ENCODE peak calls at places on chromosomes 16 and 17, in seven cellular contexts. One of them, this sample, is unnamed.

GRCh38 chr16:14300631-14301149 is 229.6 kb downstream of the MRTFB start:
- DNase-seq in effector memory CD4-positive, alpha-beta T cell: no peak
- DNase-seq in cardiac fibroblast: peak; percentile 90
- DNase-seq in fibroblast of the aortic adventitia: peak; percentile 87
- DNase-seq in GM23338: peak; percentile 70
- DNase-seq in CD4-positive, CD25-positive, alpha-beta regulatory T cell: peak; percentile 48
- DNase-seq in CD8-positive, alpha-beta memory T cell: no peak
- DNase-seq in this sample: no peak

GRCh38 chr16:66360624-66361324 is 5.7 kb upstream of the CDH5 start:
- DNase-seq in effector memory CD4-positive, alpha-beta T cell: no peak
- DNase-seq in cardiac fibroblast: no peak
- DNase-seq in fibroblast of the aortic adventitia: no peak
- DNase-seq in GM23338: no peak
- DNase-seq in CD4-positive, CD25-positive, alpha-beta regulatory T cell: no peak
- DNase-seq in CD8-positive, alpha-beta memory T cell: no peak
- DNase-seq in this sample: no peak

GRCh38 chr17:49630113-49630900 is 47.6 kb downstream of the SPOP start:
- DNase-seq in effector memory CD4-positive, alpha-beta T cell: no peak
- DNase-seq in cardiac fibroblast: no peak
- DNase-seq in fibroblast of the aortic adventitia: no peak
- DNase-seq in GM23338: no peak
- DNase-seq in CD4-positive, CD25-positive, alpha-beta regulatory T cell: no peak
- DNase-seq in CD8-positive, alpha-beta memory T cell: no peak
- DNase-seq in this sample: no peak

GRCh38 chr17:29588561-29589411 is 662 bp downstream of the GIT1 start:
- DNase-seq in effector memory CD4-positive, alpha-beta T cell: peak; percentile 43
- DNase-seq in cardiac fibroblast: peak; percentile 29
- DNase-seq in fibroblast of the aortic adventitia: no peak
- DNase-seq in GM23338: peak; percentile 63
- DNase-seq in CD4-positive, CD25-positive, alpha-beta regulatory T cell: peak; percentile 63
- DNase-seq in CD8-positive, alpha-beta memory T cell: peak; percentile 75
- DNase-seq in this sample: no peak

GRCh38 chr16:1768767-1769401 is 2.5 kb downstream of the NME3 start:
- DNase-seq in effector memory CD4-positive, alpha-beta T cell: no peak
- DNase-seq in cardiac fibroblast: no peak
- DNase-seq in fibroblast of the aortic adventitia: no peak
- DNase-seq in GM23338: no peak
- DNase-seq in CD4-positive, CD25-positive, alpha-beta regulatory T cell: no peak
- DNase-seq in CD8-positive, alpha-beta memory T cell: no peak
- DNase-seq in this sample: no peak

GRCh38 chr17:64676763-64677162 is 14.7 kb upstream of the SMURF2 start:
- DNase-seq in effector memory CD4-positive, alpha-beta T cell: no peak
- DNase-seq in cardiac fibroblast: no peak
- DNase-seq in fibroblast of the aortic adventitia: no peak
- DNase-seq in GM23338: no peak
- DNase-seq in CD4-positive, CD25-positive, alpha-beta regulatory T cell: no peak
- DNase-seq in CD8-positive, alpha-beta memory T cell: no peak
- DNase-seq in this sample: no peak

GRCh38 chr17:45868276-45868675 is 23.6 kb downstream of the SPPL2C start:
- DNase-seq in effector memory CD4-positive, alpha-beta T cell: no peak
- DNase-seq in cardiac fibroblast: no peak
- DNase-seq in fibroblast of the aortic adventitia: no peak
- DNase-seq in GM23338: no peak
- DNase-seq in CD4-positive, CD25-positive, alpha-beta regulatory T cell: no peak
- DNase-seq in CD8-positive, alpha-beta memory T cell: no peak
- DNase-seq in this sample: no peak

GRCh38 chr16:87832137-87832527 is 37.2 kb downstream of the SLC7A5 start:
- DNase-seq in effector memory CD4-positive, alpha-beta T cell: no peak
- DNase-seq in cardiac fibroblast: no peak
- DNase-seq in fibroblast of the aortic adventitia: no peak
- DNase-seq in GM23338: no peak
- DNase-seq in CD4-positive, CD25-positive, alpha-beta regulatory T cell: no peak
- DNase-seq in CD8-positive, alpha-beta memory T cell: no peak
- DNase-seq in this sample: no peak

GRCh38 chr16:31513126-31513525 is 4.9 kb upstream of the RUSF1 start:
- DNase-seq in effector memory CD4-positive, alpha-beta T cell: no peak
- DNase-seq in cardiac fibroblast: peak; percentile 59
- DNase-seq in fibroblast of the aortic adventitia: peak; percentile 5
- DNase-seq in GM23338: no peak
- DNase-seq in CD4-positive, CD25-positive, alpha-beta regulatory T cell: no peak
- DNase-seq in CD8-positive, alpha-beta memory T cell: no peak
- DNase-seq in this sample: no peak

GRCh38 chr17:61379457-61380216 is 20.0 kb upstream of the TBX2 start:
- DNase-seq in effector memory CD4-positive, alpha-beta T cell: no peak
- DNase-seq in cardiac fibroblast: no peak
- DNase-seq in fibroblast of the aortic adventitia: no peak
- DNase-seq in GM23338: no peak
- DNase-seq in CD4-positive, CD25-positive, alpha-beta regulatory T cell: no peak
- DNase-seq in CD8-positive, alpha-beta memory T cell: no peak
- DNase-seq in this sample: no peak

GRCh38 chr16:48383204-48383876 is 1.9 kb downstream of the SIAH1 start:
- DNase-seq in effector memory CD4-positive, alpha-beta T cell: no peak
- DNase-seq in cardiac fibroblast: peak; percentile 57
- DNase-seq in fibroblast of the aortic adventitia: peak; percentile 74
- DNase-seq in GM23338: no peak
- DNase-seq in CD4-positive, CD25-positive, alpha-beta regulatory T cell: no peak
- DNase-seq in CD8-positive, alpha-beta memory T cell: no peak
- DNase-seq in this sample: no peak

GRCh38 chr17:29722411-29723198 is 99.9 kb upstream of the CORO6 start:
- DNase-seq in effector memory CD4-positive, alpha-beta T cell: no peak
- DNase-seq in cardiac fibroblast: peak; percentile 97
- DNase-seq in fibroblast of the aortic adventitia: peak; percentile 92
- DNase-seq in GM23338: no peak
- DNase-seq in CD4-positive, CD25-positive, alpha-beta regulatory T cell: peak; percentile 67
- DNase-seq in CD8-positive, alpha-beta memory T cell: peak; percentile 60
- DNase-seq in this sample: no peak

GRCh38 chr17:43756176-43756575 is 2.4 kb downstream of the SOST start:
- DNase-seq in effector memory CD4-positive, alpha-beta T cell: no peak
- DNase-seq in cardiac fibroblast: no peak
- DNase-seq in fibroblast of the aortic adventitia: no peak
- DNase-seq in GM23338: no peak
- DNase-seq in CD4-positive, CD25-positive, alpha-beta regulatory T cell: no peak
- DNase-seq in CD8-positive, alpha-beta memory T cell: no peak
- DNase-seq in this sample: no peak

GRCh38 chr16:67036323-67036741 is 7.4 kb downstream of the CBFB start:
- DNase-seq in effector memory CD4-positive, alpha-beta T cell: no peak
- DNase-seq in cardiac fibroblast: no peak
- DNase-seq in fibroblast of the aortic adventitia: no peak
- DNase-seq in GM23338: no peak
- DNase-seq in CD4-positive, CD25-positive, alpha-beta regulatory T cell: no peak
- DNase-seq in CD8-positive, alpha-beta memory T cell: no peak
- DNase-seq in this sample: no peak

GRCh38 chr16:19853132-19853972 is 31.3 kb downstream of the GPRC5B start:
- DNase-seq in effector memory CD4-positive, alpha-beta T cell: no peak
- DNase-seq in cardiac fibroblast: no peak
- DNase-seq in fibroblast of the aortic adventitia: no peak
- DNase-seq in GM23338: no peak
- DNase-seq in CD4-positive, CD25-positive, alpha-beta regulatory T cell: no peak
- DNase-seq in CD8-positive, alpha-beta memory T cell: no peak
- DNase-seq in this sample: no peak

GRCh38 chr17:57311281-57312216 is 55.2 kb downstream of the MSI2 start:
- DNase-seq in effector memory CD4-positive, alpha-beta T cell: no peak
- DNase-seq in cardiac fibroblast: no peak
- DNase-seq in fibroblast of the aortic adventitia: no peak
- DNase-seq in GM23338: no peak
- DNase-seq in CD4-positive, CD25-positive, alpha-beta regulatory T cell: no peak
- DNase-seq in CD8-positive, alpha-beta memory T cell: no peak
- DNase-seq in this sample: no peak

GRCh38 chr16:2005646-2006045 is 4.0 kb downstream of the ZNF598 start:
- DNase-seq in effector memory CD4-positive, alpha-beta T cell: no peak
- DNase-seq in cardiac fibroblast: no peak
- DNase-seq in fibroblast of the aortic adventitia: no peak
- DNase-seq in GM23338: peak; percentile 72
- DNase-seq in CD4-positive, CD25-positive, alpha-beta regulatory T cell: no peak
- DNase-seq in CD8-positive, alpha-beta memory T cell: no peak
- DNase-seq in this sample: no peak

GRCh38 chr17:19357351-19358140 is 5.0 kb downstream of the B9D1 start:
- DNase-seq in effector memory CD4-positive, alpha-beta T cell: no peak
- DNase-seq in cardiac fibroblast: no peak
- DNase-seq in fibroblast of the aortic adventitia: no peak
- DNase-seq in GM23338: no peak
- DNase-seq in CD4-positive, CD25-positive, alpha-beta regulatory T cell: no peak
- DNase-seq in CD8-positive, alpha-beta memory T cell: peak; percentile 24
- DNase-seq in this sample: no peak

GRCh38 chr16:17777461-17777863 is 306.7 kb upstream of the XYLT1 start:
- DNase-seq in effector memory CD4-positive, alpha-beta T cell: no peak
- DNase-seq in cardiac fibroblast: no peak
- DNase-seq in fibroblast of the aortic adventitia: peak; percentile 58
- DNase-seq in GM23338: no peak
- DNase-seq in CD4-positive, CD25-positive, alpha-beta regulatory T cell: no peak
- DNase-seq in CD8-positive, alpha-beta memory T cell: no peak
- DNase-seq in this sample: no peak

GRCh38 chr17:61478026-61478789 is 26.0 kb downstream of the TBX4 start:
- DNase-seq in effector memory CD4-positive, alpha-beta T cell: no peak
- DNase-seq in cardiac fibroblast: no peak
- DNase-seq in fibroblast of the aortic adventitia: no peak
- DNase-seq in GM23338: no peak
- DNase-seq in CD4-positive, CD25-positive, alpha-beta regulatory T cell: no peak
- DNase-seq in CD8-positive, alpha-beta memory T cell: no peak
- DNase-seq in this sample: no peak

GRCh38 chr16:15973460-15973859 is 24.0 kb downstream of the ABCC1 start:
- DNase-seq in effector memory CD4-positive, alpha-beta T cell: no peak
- DNase-seq in cardiac fibroblast: no peak
- DNase-seq in fibroblast of the aortic adventitia: peak; percentile 56
- DNase-seq in GM23338: no peak
- DNase-seq in CD4-positive, CD25-positive, alpha-beta regulatory T cell: no peak
- DNase-seq in CD8-positive, alpha-beta memory T cell: no peak
- DNase-seq in this sample: no peak

GRCh38 chr16:27660507-27660906 is 110.6 kb downstream of the KATNIP start:
- DNase-seq in effector memory CD4-positive, alpha-beta T cell: no peak
- DNase-seq in cardiac fibroblast: no peak
- DNase-seq in fibroblast of the aortic adventitia: no peak
- DNase-seq in GM23338: no peak
- DNase-seq in CD4-positive, CD25-positive, alpha-beta regulatory T cell: no peak
- DNase-seq in CD8-positive, alpha-beta memory T cell: no peak
- DNase-seq in this sample: no peak

GRCh38 chr17:30905742-30906100 is 317 bp downstream of the TEFM start:
- DNase-seq in effector memory CD4-positive, alpha-beta T cell: no peak
- DNase-seq in cardiac fibroblast: no peak
- DNase-seq in fibroblast of the aortic adventitia: no peak
- DNase-seq in GM23338: peak; percentile 39
- DNase-seq in CD4-positive, CD25-positive, alpha-beta regulatory T cell: peak; percentile 37
- DNase-seq in CD8-positive, alpha-beta memory T cell: no peak
- DNase-seq in this sample: no peak

GRCh38 chr17:32240745-32241144 is 24.9 kb upstream of the RHBDL3 start:
- DNase-seq in effector memory CD4-positive, alpha-beta T cell: no peak
- DNase-seq in cardiac fibroblast: peak; percentile 28
- DNase-seq in fibroblast of the aortic adventitia: no peak
- DNase-seq in GM23338: peak; percentile 64
- DNase-seq in CD4-positive, CD25-positive, alpha-beta regulatory T cell: no peak
- DNase-seq in CD8-positive, alpha-beta memory T cell: no peak
- DNase-seq in this sample: no peak

GRCh38 chr17:45261577-45262515 is at the start of gene SPATA32:
- DNase-seq in effector memory CD4-positive, alpha-beta T cell: peak; percentile 25
- DNase-seq in cardiac fibroblast: peak; percentile 31
- DNase-seq in fibroblast of the aortic adventitia: peak; percentile 24
- DNase-seq in GM23338: peak; percentile 88
- DNase-seq in CD4-positive, CD25-positive, alpha-beta regulatory T cell: peak; percentile 84
- DNase-seq in CD8-positive, alpha-beta memory T cell: peak; percentile 82
- DNase-seq in this sample: no peak

GRCh38 chr16:17343729-17344128 is 127.0 kb downstream of the XYLT1 start:
- DNase-seq in effector memory CD4-positive, alpha-beta T cell: no peak
- DNase-seq in cardiac fibroblast: no peak
- DNase-seq in fibroblast of the aortic adventitia: no peak
- DNase-seq in GM23338: no peak
- DNase-seq in CD4-positive, CD25-positive, alpha-beta regulatory T cell: no peak
- DNase-seq in CD8-positive, alpha-beta memory T cell: no peak
- DNase-seq in this sample: no peak

GRCh38 chr17:9905902-9906301 is 831 bp upstream of the RCVRN start:
- DNase-seq in effector memory CD4-positive, alpha-beta T cell: no peak
- DNase-seq in cardiac fibroblast: peak; percentile 29
- DNase-seq in fibroblast of the aortic adventitia: no peak
- DNase-seq in GM23338: peak; percentile 77
- DNase-seq in CD4-positive, CD25-positive, alpha-beta regulatory T cell: no peak
- DNase-seq in CD8-positive, alpha-beta memory T cell: no peak
- DNase-seq in this sample: peak; percentile 42

GRCh38 chr17:79242393-79242792 is 167.8 kb downstream of the ENGASE start:
- DNase-seq in effector memory CD4-positive, alpha-beta T cell: no peak
- DNase-seq in cardiac fibroblast: no peak
- DNase-seq in fibroblast of the aortic adventitia: no peak
- DNase-seq in GM23338: no peak
- DNase-seq in CD4-positive, CD25-positive, alpha-beta regulatory T cell: no peak
- DNase-seq in CD8-positive, alpha-beta memory T cell: no peak
- DNase-seq in this sample: no peak
- H3K4me3 ChIP-seq in effector memory CD4-positive, alpha-beta T cell: no peak overlapping the region
- H3K4me3 ChIP-seq in cardiac fibroblast: no peak overlapping the region
- H3K4me3 ChIP-seq in fibroblast of the aortic adventitia: no peak overlapping the region
- H3K4me3 ChIP-seq in GM23338: no peak overlapping the region
- H3K4me3 ChIP-seq in CD4-positive, CD25-positive, alpha-beta regulatory T cell: no peak overlapping the region
- H3K4me3 ChIP-seq in CD8-positive, alpha-beta memory T cell: no peak overlapping the region
- H3K4me3 ChIP-seq in this sample: no peak overlapping the region

GRCh38 chr16:63983401-63983800 is 1138.5 kb downstream of the CDH11 start:
- DNase-seq in effector memory CD4-positive, alpha-beta T cell: no peak
- DNase-seq in cardiac fibroblast: no peak
- DNase-seq in fibroblast of the aortic adventitia: no peak
- DNase-seq in GM23338: peak; percentile 86
- DNase-seq in CD4-positive, CD25-positive, alpha-beta regulatory T cell: no peak
- DNase-seq in CD8-positive, alpha-beta memory T cell: no peak
- DNase-seq in this sample: no peak
- H3K4me3 ChIP-seq in effector memory CD4-positive, alpha-beta T cell: no peak overlapping the region
- H3K4me3 ChIP-seq in cardiac fibroblast: no peak overlapping the region
- H3K4me3 ChIP-seq in fibroblast of the aortic adventitia: no peak overlapping the region
- H3K4me3 ChIP-seq in GM23338: peak overlapping the region; percentile 1
- H3K4me3 ChIP-seq in CD4-positive, CD25-positive, alpha-beta regulatory T cell: no peak overlapping the region
- H3K4me3 ChIP-seq in CD8-positive, alpha-beta memory T cell: no peak overlapping the region
- H3K4me3 ChIP-seq in this sample: no peak overlapping the region

DNA sequence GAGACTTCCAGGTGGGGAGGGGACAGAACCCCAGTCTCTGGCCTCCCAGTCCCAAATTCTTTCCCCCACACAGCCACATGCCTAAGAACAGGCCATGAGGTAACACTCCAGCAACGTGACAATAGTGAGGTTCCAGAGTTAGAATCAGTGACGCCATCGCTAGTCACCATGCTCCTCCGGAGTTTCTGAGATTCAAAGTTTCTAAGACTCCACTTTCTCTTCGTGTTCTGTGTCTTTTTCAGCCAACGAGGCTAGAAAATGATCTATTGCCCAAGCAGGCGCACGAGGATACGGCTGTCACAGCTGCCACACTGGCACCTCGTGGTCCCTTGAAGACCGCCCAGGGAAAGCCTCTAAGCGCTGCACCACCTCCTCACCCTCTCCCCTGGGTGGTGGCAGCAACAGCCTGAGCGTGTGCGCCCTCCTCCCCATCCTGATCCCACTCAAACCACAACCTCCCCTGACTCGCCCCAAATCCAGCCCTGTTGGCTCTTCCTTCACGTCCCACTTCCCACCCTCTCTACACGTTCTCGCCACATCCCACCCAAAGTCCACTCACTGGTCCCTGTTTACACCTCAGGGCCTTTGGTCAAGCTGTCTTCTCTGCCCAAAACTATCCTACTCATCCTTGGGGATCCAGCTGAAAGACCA is 1.0 kb downstream of the MCRIP1 start:
- DNase-seq in effector memory CD4-positive, alpha-beta T cell: peak; percentile 26
- DNase-seq in cardiac fibroblast: no peak
- DNase-seq in fibroblast of the aortic adventitia: peak; percentile 59
- DNase-seq in GM23338: no peak
- DNase-seq in CD4-positive, CD25-positive, alpha-beta regulatory T cell: peak; percentile 71
- DNase-seq in CD8-positive, alpha-beta memory T cell: peak; percentile 72
- DNase-seq in this sample: no peak
- H3K4me3 ChIP-seq in effector memory CD4-positive, alpha-beta T cell: peak overlapping the region; percentile 57
- H3K4me3 ChIP-seq in cardiac fibroblast: peak overlapping the region; percentile 82
- H3K4me3 ChIP-seq in fibroblast of the aortic adventitia: peak overlapping the region; percentile 79
- H3K4me3 ChIP-seq in GM23338: peak overlapping the region; percentile 84
- H3K4me3 ChIP-seq in CD4-positive, CD25-positive, alpha-beta regulatory T cell: peak overlapping the region; percentile 71
- H3K4me3 ChIP-seq in CD8-positive, alpha-beta memory T cell: peak overlapping the region; percentile 78
- H3K4me3 ChIP-seq in this sample: peak overlapping the region; percentile 86

GRCh38 chr16:3612510-3613466 is 1.4 kb upstream of the SLX4 start:
- DNase-seq in effector memory CD4-positive, alpha-beta T cell: no peak
- DNase-seq in cardiac fibroblast: no peak
- DNase-seq in fibroblast of the aortic adventitia: no peak
- DNase-seq in GM23338: no peak
- DNase-seq in CD4-positive, CD25-positive, alpha-beta regulatory T cell: no peak
- DNase-seq in CD8-positive, alpha-beta memory T cell: no peak
- DNase-seq in this sample: no peak
- H3K4me3 ChIP-seq in effector memory CD4-positive, alpha-beta T cell: peak overlapping the region; percentile 96
- H3K4me3 ChIP-seq in cardiac fibroblast: peak overlapping the region; percentile 94
- H3K4me3 ChIP-seq in fibroblast of the aortic adventitia: peak overlapping the region; percentile 99
- H3K4me3 ChIP-seq in GM23338: peak overlapping the region; percentile 98
- H3K4me3 ChIP-seq in CD4-positive, CD25-positive, alpha-beta regulatory T cell: peak overlapping the region; percentile 75
- H3K4me3 ChIP-seq in CD8-positive, alpha-beta memory T cell: peak overlapping the region; percentile 90
- H3K4me3 ChIP-seq in this sample: peak overlapping the region; percentile 22

This sample was measured in NT2/D1.